ENCODE peak calls at places on chromosomes 6 and 20, in seven cellular contexts. Q, R, K, V, L, P and T are unnamed samples.

GRCh38 chr6:43258180-43258579 is 14.9 kb downstream of the TTBK1 start:
- DNase-seq in R (no peak), V (no peak), K (no peak), P (no peak), Q (no peak), L (no peak), T (no peak)

GRCh38 chr6:43401730-43402129 is 25.6 kb upstream of the ABCC10 start:
- DNase-seq in K (no peak), R (no peak), Q (no peak), P (no peak), V (no peak), L (no peak), T (no peak)

GRCh38 chr6:7264686-7265384 is 48.2 kb downstream of the SSR1 start:
- DNase-seq in L (no peak), Q (no peak), R (no peak), P (no peak), K (no peak), V (no peak), T (no peak)

GRCh38 chr6:63352587-63353281 is 33.0 kb upstream of the LGSN start:
- DNase-seq in P (peak), R (no peak), L (no peak), K (no peak), Q (peak), V (peak), T (peak)

GRCh38 chr20:60117040-60117439 is 158.8 kb downstream of the CDH26 start:
- DNase-seq in K (no peak), Q (no peak), V (no peak), P (no peak), L (no peak), R (peak), T (no peak)

GRCh38 chr20:34705383-34706021 is 1.4 kb downstream of the TP53INP2 start:
- DNase-seq in P (peak), L (peak), K (no peak), Q (peak), R (peak), V (peak), T (no peak)

GRCh38 chr6:2784061-2784460 is 18.9 kb downstream of the WRNIP1 start:
- DNase-seq in K (no peak), V (no peak), L (no peak), Q (no peak), R (no peak), P (no peak), T (no peak)

GRCh38 chr20:2005831-2006426 is 12.1 kb upstream of the PDYN start:
- DNase-seq in K (no peak), L (peak), P (no peak), V (peak), Q (peak), R (peak), T (peak)

GRCh38 chr6:113397229-113397628 is 459.9 kb upstream of the MARCKS start:
- DNase-seq in K (no peak), P (no peak), V (no peak), R (no peak), Q (no peak), L (no peak), T (no peak)

GRCh38 chr6:144053601-144054000 is 41.8 kb downstream of the SF3B5 start:
- DNase-seq in L (no peak), V (no peak), K (no peak), Q (no peak), P (no peak), R (no peak), T (no peak)

GRCh38 chr6:79833264-79833663 is 114.1 kb downstream of the ELOVL4 start:
- DNase-seq in Q (no peak), V (peak), P (peak), L (no peak), R (no peak), K (peak), T (no peak)

GRCh38 chr6:139485742-139486475 is 111.5 kb upstream of the CITED2 start:
- DNase-seq in K (no peak), P (no peak), R (no peak), L (no peak), Q (no peak), V (no peak), T (no peak)

GRCh38 chr6:108760158-108761050 is 87.8 kb upstream of the ARMC2 start:
- DNase-seq in P (peak), R (peak), K (peak), V (no peak), Q (no peak), L (no peak), T (no peak)

GRCh38 chr6:88843040-88843439 is 120.4 kb downstream of the RNGTT start:
- DNase-seq in P (no peak), L (no peak), Q (no peak), V (no peak), R (peak), K (no peak), T (peak)

GRCh38 chr6:79812195-79812594 is 135.2 kb downstream of the ELOVL4 start:
- DNase-seq in R (no peak), Q (no peak), P (peak), L (peak), V (no peak), K (no peak), T (no peak)

GRCh38 chr6:6105472-6106036 is 98.8 kb upstream of the NRN1 start:
- DNase-seq in V (peak), Q (peak), P (no peak), L (peak), R (no peak), K (no peak), T (no peak)

GRCh38 chr6:140912686-140913085 is 1220.0 kb upstream of the GJE1 start:
- DNase-seq in Q (no peak), P (peak), L (no peak), V (no peak), K (no peak), R (no peak), T (no peak)

GRCh38 chr6:127939442-127940066 is 38.7 kb upstream of the THEMIS start:
- DNase-seq in V (peak), L (no peak), Q (no peak), P (no peak), K (no peak), R (no peak), T (peak)

GRCh38 chr6:105994522-105995402 is 91.4 kb upstream of the PRDM1 start:
- DNase-seq in V (peak), L (peak), Q (peak), R (peak), K (peak), P (no peak), T (peak)

GRCh38 chr6:144939926-144940325 is 654.8 kb downstream of the UTRN start:
- DNase-seq in R (peak), Q (no peak), V (peak), L (no peak), K (no peak), P (no peak), T (no peak)

GRCh38 chr6:132410840-132411239 is 9.6 kb upstream of the MOXD1 start:
- DNase-seq in V (no peak), K (no peak), R (no peak), Q (no peak), L (no peak), P (no peak), T (no peak)

GRCh38 chr6:35062676-35063574 is 78.2 kb downstream of the TCP11 start:
- DNase-seq in R (no peak), V (no peak), P (peak), Q (no peak), K (no peak), L (no peak), T (no peak)